ENCODE peak calls at places on chromosomes 11 and 22, in eight cellular contexts. M is left ventricle myocardium inferior; H is activated CD8-positive, alpha-beta memory T cell treated with anti-CD3 and anti-CD28 coated beads, Interleukin-2, amount 50 U/mL, for 4 hours; J is left colon; B is frontal cortex; R is NCI-H774; Y is HCEC 1CT; O is cardiac muscle cell. X is an unnamed sample.

GRCh38 chr11:4606231-4607015 is 1.6 kb downstream of the TRIM68 start:
- DNase-seq in O (no peak), H (no peak), Y (no peak), R (peak), J (peak), B (no peak), M (no peak), X (no peak)

GRCh38 chr11:127902405-127902804 is 685.0 kb downstream of the ETS1 start:
- DNase-seq in O (no peak), Y (no peak), B (no peak), M (no peak), J (no peak), R (no peak), H (no peak), X (no peak)

GRCh38 chr11:77202941-77203900 is 75.2 kb downstream of the MYO7A start:
- DNase-seq in O (no peak), R (no peak), B (no peak), H (peak), J (no peak), M (no peak), Y (no peak), X (peak)

GRCh38 chr11:61340985-61341384 is 8.0 kb downstream of the TKFC start:
- DNase-seq in B (no peak), M (no peak), O (no peak), H (no peak), Y (no peak), R (no peak), J (no peak), X (no peak)

GRCh38 chr11:67389477-67389876 is 2.3 kb upstream of the RAD9A start:
- DNase-seq in R (no peak), O (peak), J (peak), B (no peak), M (peak), H (peak), Y (no peak), X (peak)

GRCh38 chr22:37454857-37455686 is 27.8 kb upstream of the ELFN2 start:
- DNase-seq in Y (peak), H (no peak), M (no peak), O (peak), B (no peak), J (no peak), R (no peak), X (peak)

GRCh38 chr11:76693791-76694190 is 23.2 kb upstream of the LRRC32 start:
- DNase-seq in H (no peak), J (no peak), O (no peak), M (no peak), R (no peak), Y (no peak), B (no peak), X (no peak)

GRCh38 chr11:112016088-112016764 is 9.0 kb upstream of the DLAT start:
- DNase-seq in Y (peak), R (no peak), J (no peak), B (no peak), M (no peak), H (no peak), O (peak), X (no peak)

GRCh38 chr11:96470521-96470920 is 80.7 kb downstream of the JRKL start:
- DNase-seq in M (no peak), B (no peak), R (no peak), H (no peak), O (no peak), Y (peak), J (no peak), X (no peak)

GRCh38 chr11:79413258-79413657 is 27.6 kb downstream of the TENM4 start:
- DNase-seq in O (peak), J (peak), M (peak), Y (peak), H (no peak), B (peak), R (no peak), X (peak)

GRCh38 chr11:100965346-100965745 is 164.3 kb downstream of the PGR start:
- DNase-seq in B (no peak), O (no peak), M (no peak), Y (no peak), H (no peak), J (no peak), R (no peak), X (no peak)

GRCh38 chr11:32334822-32335221 is 100.5 kb downstream of the WT1 start:
- DNase-seq in J (peak), O (no peak), Y (no peak), H (no peak), M (no peak), R (no peak), B (no peak), X (no peak)

GRCh38 chr11:93236741-93237675 is 39.2 kb upstream of the SLC36A4 start:
- DNase-seq in J (no peak), O (peak), R (peak), H (no peak), Y (peak), B (no peak), M (no peak), X (no peak)

GRCh38 chr11:21301981-21302380 is 632.6 kb downstream of the NELL1 start:
- DNase-seq in H (no peak), M (no peak), B (no peak), R (no peak), J (no peak), Y (no peak), O (no peak), X (no peak)

GRCh38 chr11:63916837-63917684 is at the start of gene RCOR2:
- DNase-seq in M (peak), Y (peak), J (peak), O (peak), B (peak), R (peak), H (peak), X (peak)

GRCh38 chr11:46599340-46600067 is 5.7 kb upstream of the AMBRA1 start:
- DNase-seq in O (no peak), M (no peak), Y (no peak), R (no peak), J (no peak), B (no peak), H (no peak), X (no peak)

GRCh38 chr11:16963316-16963876 is 50.8 kb downstream of the PLEKHA7 start:
- DNase-seq in B (no peak), R (no peak), Y (no peak), J (no peak), M (no peak), O (no peak), H (no peak), X (no peak)

GRCh38 chr11:64787526-64788320 is 9.4 kb upstream of the SF1 start:
- DNase-seq in R (no peak), B (peak), H (peak), O (peak), Y (peak), M (no peak), J (peak), X (peak)

GRCh38 chr11:64090811-64091516 is 55.2 kb downstream of the FLRT1 start:
- DNase-seq in M (no peak), H (no peak), B (no peak), O (no peak), R (no peak), Y (peak), J (no peak), X (no peak)

GRCh38 chr22:22928666-22929380 is 41.2 kb downstream of the IGLL5 start:
- DNase-seq in M (peak), R (no peak), Y (no peak), H (no peak), B (no peak), J (peak), O (no peak), X (peak)

GRCh38 chr11:34601085-34601444 is 19.8 kb upstream of the EHF start:
- DNase-seq in J (no peak), R (no peak), B (no peak), Y (no peak), O (no peak), H (no peak), M (no peak), X (no peak)

GRCh38 chr11:6693342-6694228 is 10.4 kb upstream of the MRPL17 start:
- DNase-seq in M (no peak), R (no peak), Y (peak), J (no peak), B (no peak), H (peak), O (no peak), X (no peak)

X was measured in stomach.